ENCODE peak calls at places on chromosomes 6 and 20, in eight cellular contexts. One of them, this sample, is unnamed.

GRCh38 chr20:50242863-50243609 is 52.4 kb downstream of the CEBPB start:
- DNase-seq in H9: no peak
- DNase-seq in mesothelial cell of epicardium: no peak
- DNase-seq in GM13977: no peak
- DNase-seq in upper lobe of right lung: no peak
- DNase-seq in fibroblast of lung: no peak
- DNase-seq in GM23338: no peak
- DNase-seq in CD4-positive, alpha-beta T cell: no peak
- DNase-seq in this sample: no peak

GRCh38 chr6:150667977-150668716 is 68.5 kb downstream of the PLEKHG1 start:
- DNase-seq in H9: no peak
- DNase-seq in mesothelial cell of epicardium: peak
- DNase-seq in GM13977: no peak
- DNase-seq in upper lobe of right lung: peak
- DNase-seq in fibroblast of lung: peak
- DNase-seq in GM23338: peak
- DNase-seq in CD4-positive, alpha-beta T cell: no peak
- DNase-seq in this sample: no peak

GRCh38 chr20:8095648-8096572 is 36.2 kb upstream of the PLCB1 start:
- DNase-seq in H9: no peak
- DNase-seq in mesothelial cell of epicardium: no peak
- DNase-seq in GM13977: no peak
- DNase-seq in upper lobe of right lung: no peak
- DNase-seq in fibroblast of lung: peak
- DNase-seq in GM23338: no peak
- DNase-seq in CD4-positive, alpha-beta T cell: no peak
- DNase-seq in this sample: no peak

GRCh38 chr6:129113637-129114036 is 230.7 kb downstream of the LAMA2 start:
- DNase-seq in H9: no peak
- DNase-seq in mesothelial cell of epicardium: no peak
- DNase-seq in GM13977: no peak
- DNase-seq in upper lobe of right lung: no peak
- DNase-seq in fibroblast of lung: no peak
- DNase-seq in GM23338: no peak
- DNase-seq in CD4-positive, alpha-beta T cell: no peak
- DNase-seq in this sample: no peak

GRCh38 chr20:54122189-54122588 is 51.6 kb downstream of the CYP24A1 start:
- DNase-seq in H9: no peak
- DNase-seq in mesothelial cell of epicardium: no peak
- DNase-seq in GM13977: no peak
- DNase-seq in upper lobe of right lung: no peak
- DNase-seq in fibroblast of lung: peak
- DNase-seq in GM23338: no peak
- DNase-seq in CD4-positive, alpha-beta T cell: no peak
- DNase-seq in this sample: no peak

GRCh38 chr6:127302728-127303675 is 36.3 kb downstream of the RNF146 start:
- DNase-seq in H9: no peak
- DNase-seq in mesothelial cell of epicardium: no peak
- DNase-seq in GM13977: peak
- DNase-seq in upper lobe of right lung: no peak
- DNase-seq in fibroblast of lung: peak
- DNase-seq in GM23338: peak
- DNase-seq in CD4-positive, alpha-beta T cell: peak
- DNase-seq in this sample: peak

GRCh38 chr6:137866200-137866913 is 702 bp upstream of the TNFAIP3 start:
- DNase-seq in H9: no peak
- DNase-seq in mesothelial cell of epicardium: no peak
- DNase-seq in GM13977: peak
- DNase-seq in upper lobe of right lung: no peak
- DNase-seq in fibroblast of lung: peak
- DNase-seq in GM23338: peak
- DNase-seq in CD4-positive, alpha-beta T cell: peak
- DNase-seq in this sample: peak

GRCh38 chr6:53694800-53695394 is 29.3 kb upstream of the KLHL31 start:
- DNase-seq in H9: no peak
- DNase-seq in mesothelial cell of epicardium: no peak
- DNase-seq in GM13977: no peak
- DNase-seq in upper lobe of right lung: no peak
- DNase-seq in fibroblast of lung: no peak
- DNase-seq in GM23338: no peak
- DNase-seq in CD4-positive, alpha-beta T cell: no peak
- DNase-seq in this sample: no peak

GRCh38 chr6:138382498-138383265 is 5.0 kb downstream of the SMIM28 start:
- DNase-seq in H9: peak
- DNase-seq in mesothelial cell of epicardium: no peak
- DNase-seq in GM13977: no peak
- DNase-seq in upper lobe of right lung: no peak
- DNase-seq in fibroblast of lung: no peak
- DNase-seq in GM23338: peak
- DNase-seq in CD4-positive, alpha-beta T cell: no peak
- DNase-seq in this sample: no peak

GRCh38 chr6:105087571-105088211 is 92.1 kb downstream of the POPDC3 start:
- DNase-seq in H9: no peak
- DNase-seq in mesothelial cell of epicardium: no peak
- DNase-seq in GM13977: peak
- DNase-seq in upper lobe of right lung: no peak
- DNase-seq in fibroblast of lung: peak
- DNase-seq in GM23338: peak
- DNase-seq in CD4-positive, alpha-beta T cell: peak
- DNase-seq in this sample: peak

GRCh38 chr20:33910056-33910455 is 83.7 kb upstream of the RALY start:
- DNase-seq in H9: no peak
- DNase-seq in mesothelial cell of epicardium: no peak
- DNase-seq in GM13977: no peak
- DNase-seq in upper lobe of right lung: no peak
- DNase-seq in fibroblast of lung: peak
- DNase-seq in GM23338: no peak
- DNase-seq in CD4-positive, alpha-beta T cell: no peak
- DNase-seq in this sample: no peak

GRCh38 chr6:34919651-34920050 is 30.6 kb downstream of the ANKS1A start:
- DNase-seq in H9: no peak
- DNase-seq in mesothelial cell of epicardium: no peak
- DNase-seq in GM13977: no peak
- DNase-seq in upper lobe of right lung: no peak
- DNase-seq in fibroblast of lung: no peak
- DNase-seq in GM23338: no peak
- DNase-seq in CD4-positive, alpha-beta T cell: no peak
- DNase-seq in this sample: no peak

GRCh38 chr6:63844287-63844686 is 208.7 kb downstream of the PHF3 start:
- DNase-seq in H9: no peak
- DNase-seq in mesothelial cell of epicardium: no peak
- DNase-seq in GM13977: no peak
- DNase-seq in upper lobe of right lung: no peak
- DNase-seq in fibroblast of lung: peak
- DNase-seq in GM23338: no peak
- DNase-seq in CD4-positive, alpha-beta T cell: no peak
- DNase-seq in this sample: no peak

GRCh38 chr6:24273471-24273870 is 84.4 kb downstream of the DCDC2 start:
- DNase-seq in H9: no peak
- DNase-seq in mesothelial cell of epicardium: no peak
- DNase-seq in GM13977: no peak
- DNase-seq in upper lobe of right lung: no peak
- DNase-seq in fibroblast of lung: peak
- DNase-seq in GM23338: no peak
- DNase-seq in CD4-positive, alpha-beta T cell: no peak
- DNase-seq in this sample: no peak

GRCh38 chr20:6055161-6055783 is 1.4 kb upstream of the LRRN4 start:
- DNase-seq in H9: no peak
- DNase-seq in mesothelial cell of epicardium: no peak
- DNase-seq in GM13977: no peak
- DNase-seq in upper lobe of right lung: no peak
- DNase-seq in fibroblast of lung: no peak
- DNase-seq in GM23338: no peak
- DNase-seq in CD4-positive, alpha-beta T cell: no peak
- DNase-seq in this sample: no peak
- TF ChIP-seq CTCF in H9: no peak
- TF ChIP-seq CTCF in mesothelial cell of epicardium: no peak
- TF ChIP-seq CTCF in GM13977: no peak
- TF ChIP-seq CTCF in upper lobe of right lung: no peak
- TF ChIP-seq CTCF in fibroblast of lung: no peak
- TF ChIP-seq CTCF in GM23338: no peak
- TF ChIP-seq CTCF in CD4-positive, alpha-beta T cell: no peak
- TF ChIP-seq CTCF in this sample: no peak

GRCh38 chr6:57268294-57268640 is 46.2 kb upstream of the RAB23 start:
- DNase-seq in H9: no peak
- DNase-seq in mesothelial cell of epicardium: no peak
- DNase-seq in GM13977: no peak
- DNase-seq in upper lobe of right lung: no peak
- DNase-seq in fibroblast of lung: no peak
- DNase-seq in GM23338: no peak
- DNase-seq in CD4-positive, alpha-beta T cell: no peak
- DNase-seq in this sample: no peak
- TF ChIP-seq CTCF in H9: no peak
- TF ChIP-seq CTCF in mesothelial cell of epicardium: no peak
- TF ChIP-seq CTCF in GM13977: no peak
- TF ChIP-seq CTCF in upper lobe of right lung: no peak
- TF ChIP-seq CTCF in fibroblast of lung: no peak
- TF ChIP-seq CTCF in GM23338: no peak
- TF ChIP-seq CTCF in CD4-positive, alpha-beta T cell: no peak
- TF ChIP-seq CTCF in this sample: peak

GRCh38 chr20:4014031-4014474 is 1.3 kb downstream of the RNF24 start:
- DNase-seq in H9: no peak
- DNase-seq in mesothelial cell of epicardium: no peak
- DNase-seq in GM13977: peak
- DNase-seq in upper lobe of right lung: no peak
- DNase-seq in fibroblast of lung: peak
- DNase-seq in GM23338: peak
- DNase-seq in CD4-positive, alpha-beta T cell: no peak
- DNase-seq in this sample: peak
- TF ChIP-seq CTCF in H9: peak
- TF ChIP-seq CTCF in mesothelial cell of epicardium: no peak
- TF ChIP-seq CTCF in GM13977: peak
- TF ChIP-seq CTCF in upper lobe of right lung: peak
- TF ChIP-seq CTCF in fibroblast of lung: peak
- TF ChIP-seq CTCF in GM23338: peak
- TF ChIP-seq CTCF in CD4-positive, alpha-beta T cell: peak
- TF ChIP-seq CTCF in this sample: peak

DNA sequence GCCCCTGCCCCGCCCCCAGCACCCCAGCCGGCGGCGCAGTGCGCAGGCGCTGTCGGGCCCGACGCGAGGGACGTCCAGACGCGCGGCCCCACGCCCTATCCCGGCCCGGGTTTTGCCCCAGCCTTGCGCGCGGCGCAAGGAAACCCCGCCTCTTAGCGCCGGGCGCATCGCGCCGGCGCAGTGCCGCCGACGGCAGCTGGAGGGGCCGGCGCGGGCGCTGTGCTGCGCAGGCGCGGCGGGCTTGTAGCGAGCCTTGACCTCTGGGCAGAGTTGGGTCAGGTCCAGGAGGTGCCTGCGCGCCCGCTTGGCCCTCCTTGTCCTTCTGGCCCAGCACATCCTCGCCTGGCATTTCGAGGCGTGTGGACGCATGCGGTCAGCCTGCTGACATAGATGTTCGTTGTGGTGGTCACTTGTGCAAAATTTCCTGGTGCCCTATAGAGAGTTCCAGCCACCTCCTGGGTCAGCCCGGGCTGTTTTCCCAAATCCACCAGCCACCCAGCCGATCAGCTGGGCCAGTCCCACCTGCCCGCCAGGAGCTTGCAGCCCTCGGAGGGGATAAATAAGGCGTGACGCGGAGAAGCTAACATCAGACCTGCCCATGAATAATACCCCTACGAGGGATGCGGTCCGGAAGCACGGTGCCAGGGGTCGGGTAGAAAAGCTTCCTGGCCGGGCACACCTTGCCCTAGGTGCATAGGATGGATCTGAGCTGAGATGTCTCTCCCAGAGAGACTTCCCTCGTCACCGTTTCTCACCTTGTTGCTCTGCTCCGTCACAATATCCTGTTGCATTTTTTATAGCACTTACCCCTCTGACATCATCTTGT is 423 bp upstream of the PRELID3B start:
- DNase-seq in H9: peak
- DNase-seq in mesothelial cell of epicardium: peak
- DNase-seq in GM13977: peak
- DNase-seq in upper lobe of right lung: peak
- DNase-seq in fibroblast of lung: peak
- DNase-seq in GM23338: peak
- DNase-seq in CD4-positive, alpha-beta T cell: peak
- DNase-seq in this sample: peak
- TF ChIP-seq CTCF in H9: no peak
- TF ChIP-seq CTCF in mesothelial cell of epicardium: no peak
- TF ChIP-seq CTCF in GM13977: no peak
- TF ChIP-seq CTCF in upper lobe of right lung: no peak
- TF ChIP-seq CTCF in fibroblast of lung: no peak
- TF ChIP-seq CTCF in GM23338: no peak
- TF ChIP-seq CTCF in CD4-positive, alpha-beta T cell: no peak
- TF ChIP-seq CTCF in this sample: no peak

GRCh38 chr20:49207071-49207470 is 12.1 kb upstream of the DDX27 start:
- DNase-seq in H9: peak
- DNase-seq in mesothelial cell of epicardium: no peak
- DNase-seq in GM13977: no peak
- DNase-seq in upper lobe of right lung: no peak
- DNase-seq in fibroblast of lung: no peak
- DNase-seq in GM23338: peak
- DNase-seq in CD4-positive, alpha-beta T cell: no peak
- DNase-seq in this sample: peak
- TF ChIP-seq CTCF in H9: peak
- TF ChIP-seq CTCF in mesothelial cell of epicardium: no peak
- TF ChIP-seq CTCF in GM13977: peak
- TF ChIP-seq CTCF in upper lobe of right lung: no peak
- TF ChIP-seq CTCF in fibroblast of lung: no peak
- TF ChIP-seq CTCF in GM23338: peak
- TF ChIP-seq CTCF in CD4-positive, alpha-beta T cell: no peak
- TF ChIP-seq CTCF in this sample: peak

GRCh38 chr20:22402990-22403859 is 181.1 kb downstream of the FOXA2 start:
- DNase-seq in H9: no peak
- DNase-seq in mesothelial cell of epicardium: no peak
- DNase-seq in GM13977: no peak
- DNase-seq in upper lobe of right lung: no peak
- DNase-seq in fibroblast of lung: no peak
- DNase-seq in GM23338: peak
- DNase-seq in CD4-positive, alpha-beta T cell: no peak
- DNase-seq in this sample: no peak
- TF ChIP-seq CTCF in H9: no peak
- TF ChIP-seq CTCF in mesothelial cell of epicardium: no peak
- TF ChIP-seq CTCF in GM13977: no peak
- TF ChIP-seq CTCF in upper lobe of right lung: no peak
- TF ChIP-seq CTCF in fibroblast of lung: no peak
- TF ChIP-seq CTCF in GM23338: no peak
- TF ChIP-seq CTCF in CD4-positive, alpha-beta T cell: no peak
- TF ChIP-seq CTCF in this sample: no peak

This sample was measured in activated CD8-positive, alpha-beta T cell treated with anti-CD3 and anti-CD28 coated beads for 36 hours.